ENCODE peak calls at places on chromosome 6, in seven cellular contexts. One of them, this sample, is unnamed. For H3K9me3, the result is how much of the 10 kb centered on the place peaks cover.

GRCh38 chr6:42390228-42390934 is 61.3 kb downstream of the TRERF1 start:
- DNase-seq in K562: no peak
- DNase-seq in body of pancreas: no peak
- DNase-seq in neural progenitor cell: no peak
- DNase-seq in lower lobe of right lung: no peak
- DNase-seq in tibial nerve: no peak
- DNase-seq in GM12878: no peak
- DNase-seq in this sample: no peak

GRCh38 chr6:144715344-144715743 is 430.2 kb downstream of the UTRN start:
- DNase-seq in neural progenitor cell: no peak
- DNase-seq in K562: no peak
- DNase-seq in tibial nerve: no peak
- DNase-seq in GM12878: no peak
- DNase-seq in body of pancreas: no peak
- DNase-seq in lower lobe of right lung: no peak
- DNase-seq in this sample: no peak

GRCh38 chr6:127956260-127956888 is 55.5 kb upstream of the THEMIS start:
- DNase-seq in GM12878: no peak
- DNase-seq in K562: no peak
- DNase-seq in lower lobe of right lung: no peak
- DNase-seq in body of pancreas: no peak
- DNase-seq in neural progenitor cell: peak
- DNase-seq in tibial nerve: no peak
- DNase-seq in this sample: no peak

GRCh38 chr6:117956386-117956785 is 49.3 kb downstream of the SLC35F1 start:
- DNase-seq in K562: no peak
- DNase-seq in body of pancreas: no peak
- DNase-seq in lower lobe of right lung: no peak
- DNase-seq in GM12878: no peak
- DNase-seq in neural progenitor cell: peak
- DNase-seq in tibial nerve: no peak
- DNase-seq in this sample: no peak

GRCh38 chr6:152598858-152599537 is 38.2 kb downstream of the SYNE1 start:
- DNase-seq in lower lobe of right lung: no peak
- DNase-seq in tibial nerve: no peak
- DNase-seq in neural progenitor cell: no peak
- DNase-seq in body of pancreas: no peak
- DNase-seq in K562: no peak
- DNase-seq in GM12878: no peak
- DNase-seq in this sample: no peak

GRCh38 chr6:169677096-169677495 is 24.7 kb downstream of the WDR27 start:
- DNase-seq in neural progenitor cell: no peak
- DNase-seq in tibial nerve: no peak
- DNase-seq in lower lobe of right lung: no peak
- DNase-seq in K562: no peak
- DNase-seq in body of pancreas: no peak
- DNase-seq in GM12878: no peak
- DNase-seq in this sample: no peak

GRCh38 chr6:63426844-63427243 is 107.1 kb upstream of the LGSN start:
- DNase-seq in lower lobe of right lung: no peak
- DNase-seq in GM12878: no peak
- DNase-seq in K562: no peak
- DNase-seq in neural progenitor cell: no peak
- DNase-seq in tibial nerve: no peak
- DNase-seq in body of pancreas: peak
- DNase-seq in this sample: no peak

GRCh38 chr6:127812985-127813681 is 87.7 kb downstream of the THEMIS start:
- DNase-seq in tibial nerve: no peak
- DNase-seq in K562: no peak
- DNase-seq in lower lobe of right lung: no peak
- DNase-seq in GM12878: no peak
- DNase-seq in neural progenitor cell: no peak
- DNase-seq in body of pancreas: no peak
- DNase-seq in this sample: no peak

GRCh38 chr6:163392533-163392932 is 22.0 kb upstream of the QKI start:
- DNase-seq in neural progenitor cell: no peak
- DNase-seq in body of pancreas: peak
- DNase-seq in lower lobe of right lung: peak
- DNase-seq in K562: peak
- DNase-seq in tibial nerve: no peak
- DNase-seq in GM12878: no peak
- DNase-seq in this sample: no peak

GRCh38 chr6:43517503-43518357 is 841 bp downstream of the POLR1C start:
- DNase-seq in K562: no peak
- DNase-seq in neural progenitor cell: no peak
- DNase-seq in lower lobe of right lung: no peak
- DNase-seq in tibial nerve: no peak
- DNase-seq in body of pancreas: no peak
- DNase-seq in GM12878: no peak
- DNase-seq in this sample: no peak

GRCh38 chr6:152552616-152553209 is 84.4 kb downstream of the SYNE1 start:
- DNase-seq in K562: peak
- DNase-seq in body of pancreas: peak
- DNase-seq in neural progenitor cell: peak
- DNase-seq in tibial nerve: no peak
- DNase-seq in GM12878: peak
- DNase-seq in lower lobe of right lung: peak
- DNase-seq in this sample: peak

GRCh38 chr6:165800337-165800736 is 137.3 kb upstream of the PDE10A start:
- DNase-seq in neural progenitor cell: no peak
- DNase-seq in lower lobe of right lung: no peak
- DNase-seq in body of pancreas: no peak
- DNase-seq in GM12878: no peak
- DNase-seq in tibial nerve: no peak
- DNase-seq in K562: no peak
- DNase-seq in this sample: no peak

GRCh38 chr6:68777956-68778355 is 142.9 kb downstream of the ADGRB3 start:
- DNase-seq in neural progenitor cell: no peak
- DNase-seq in K562: no peak
- DNase-seq in lower lobe of right lung: no peak
- DNase-seq in GM12878: no peak
- DNase-seq in tibial nerve: no peak
- DNase-seq in body of pancreas: no peak
- DNase-seq in this sample: no peak

GRCh38 chr6:166618866-166619761 is 7.9 kb downstream of the RPS6KA2 start:
- DNase-seq in lower lobe of right lung: no peak
- DNase-seq in K562: no peak
- DNase-seq in tibial nerve: no peak
- DNase-seq in GM12878: no peak
- DNase-seq in body of pancreas: no peak
- DNase-seq in neural progenitor cell: no peak
- DNase-seq in this sample: no peak

GRCh38 chr6:12472601-12473038 is 182.5 kb downstream of the EDN1 start:
- DNase-seq in K562: no peak
- DNase-seq in neural progenitor cell: no peak
- DNase-seq in lower lobe of right lung: peak
- DNase-seq in body of pancreas: peak
- DNase-seq in GM12878: no peak
- DNase-seq in tibial nerve: no peak
- DNase-seq in this sample: peak

GRCh38 chr6:26543953-26544352 is 5.8 kb downstream of the HMGN4 start:
- DNase-seq in neural progenitor cell: no peak
- DNase-seq in GM12878: no peak
- DNase-seq in tibial nerve: no peak
- DNase-seq in lower lobe of right lung: no peak
- DNase-seq in body of pancreas: no peak
- DNase-seq in K562: peak
- DNase-seq in this sample: no peak

GRCh38 chr6:30820196-30820595 is 64.1 kb upstream of the DDR1 start:
- DNase-seq in body of pancreas: no peak
- DNase-seq in neural progenitor cell: no peak
- DNase-seq in tibial nerve: no peak
- DNase-seq in K562: no peak
- DNase-seq in lower lobe of right lung: no peak
- DNase-seq in GM12878: no peak
- DNase-seq in this sample: peak

GRCh38 chr6:135904666-135905065 is 53.2 kb downstream of the PDE7B start:
- DNase-seq in GM12878: no peak
- DNase-seq in tibial nerve: no peak
- DNase-seq in body of pancreas: no peak
- DNase-seq in lower lobe of right lung: no peak
- DNase-seq in K562: no peak
- DNase-seq in neural progenitor cell: no peak
- DNase-seq in this sample: no peak

GRCh38 chr6:75498862-75499261 is 5.3 kb upstream of the FILIP1 start:
- DNase-seq in tibial nerve: no peak
- DNase-seq in K562: no peak
- DNase-seq in body of pancreas: no peak
- DNase-seq in lower lobe of right lung: no peak
- DNase-seq in GM12878: no peak
- DNase-seq in neural progenitor cell: no peak
- DNase-seq in this sample: no peak

DNA sequence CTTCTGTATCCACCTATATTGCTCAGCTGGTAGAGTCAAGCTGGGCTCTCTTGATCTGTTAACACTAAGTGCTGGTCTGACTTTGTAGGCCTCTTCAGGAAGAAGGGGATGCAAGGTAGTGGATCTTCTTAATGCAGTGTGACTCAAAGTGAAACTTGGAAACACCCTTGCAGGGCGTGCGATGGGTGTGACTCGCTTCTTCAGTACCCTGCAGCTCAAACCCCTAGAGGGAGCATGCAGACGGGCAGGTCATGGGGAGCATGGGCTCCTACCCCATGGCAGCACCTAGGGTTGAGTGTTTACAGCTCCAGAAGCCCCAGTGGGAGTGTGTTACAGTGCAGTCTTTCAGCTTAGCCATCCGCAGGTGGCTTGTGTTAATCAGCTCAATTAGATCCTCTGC is 757 bp upstream of the SAMD3 start:
- DNase-seq in neural progenitor cell: no peak
- DNase-seq in lower lobe of right lung: no peak
- DNase-seq in tibial nerve: no peak
- DNase-seq in K562: no peak
- DNase-seq in GM12878: peak
- DNase-seq in body of pancreas: no peak
- DNase-seq in this sample: no peak
- H3K9me3 ChIP-seq in neural progenitor cell: under half
- H3K9me3 ChIP-seq in lower lobe of right lung: under half
- H3K9me3 ChIP-seq in tibial nerve: under half
- H3K9me3 ChIP-seq in K562: under half
- H3K9me3 ChIP-seq in GM12878: under half
- H3K9me3 ChIP-seq in body of pancreas: under half
- H3K9me3 ChIP-seq in this sample: under half

DNA sequence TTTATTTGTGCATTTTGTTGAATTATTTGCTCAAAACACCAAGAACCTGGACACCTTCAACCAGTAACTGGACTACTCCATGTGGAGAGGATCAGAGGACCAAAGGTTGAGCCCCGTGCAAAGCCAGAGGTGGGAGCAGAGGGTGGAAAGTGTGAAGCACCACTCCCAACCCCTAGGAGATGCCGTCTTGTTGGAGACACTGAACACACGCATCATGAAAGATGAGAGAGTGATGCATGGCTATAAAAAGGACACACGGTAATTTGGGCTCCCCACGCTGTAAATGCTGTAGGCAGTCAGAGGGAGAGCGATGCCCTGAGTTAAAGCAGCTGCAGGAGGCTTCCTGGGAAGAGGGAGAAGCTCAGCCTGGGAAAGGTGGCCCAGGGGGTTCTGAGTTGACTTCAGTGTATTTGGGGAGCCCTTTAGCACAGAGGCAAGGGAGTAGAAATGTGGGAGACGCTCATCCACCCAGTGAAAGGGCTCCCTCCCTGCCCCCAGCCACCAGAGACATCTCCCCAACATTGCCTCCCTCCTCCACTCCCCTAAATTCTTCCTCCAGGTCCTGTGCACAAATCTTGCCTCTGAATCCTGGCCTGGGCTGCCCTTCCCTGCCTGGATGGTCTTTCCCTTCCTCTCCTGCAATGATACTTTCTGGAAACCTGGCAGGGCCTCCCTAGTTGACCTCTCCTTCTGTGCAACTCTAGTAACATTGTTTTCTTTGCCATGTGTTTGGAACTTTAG is 55.8 kb upstream of the IYD start:
- DNase-seq in neural progenitor cell: no peak
- DNase-seq in tibial nerve: no peak
- DNase-seq in body of pancreas: no peak
- DNase-seq in lower lobe of right lung: no peak
- DNase-seq in GM12878: no peak
- DNase-seq in K562: no peak
- DNase-seq in this sample: no peak
- H3K4me3 ChIP-seq in neural progenitor cell: no peak
- H3K4me3 ChIP-seq in tibial nerve: no peak
- H3K4me3 ChIP-seq in body of pancreas: no peak
- H3K4me3 ChIP-seq in lower lobe of right lung: no peak
- H3K4me3 ChIP-seq in GM12878: no peak
- H3K4me3 ChIP-seq in K562: no peak
- H3K4me3 ChIP-seq in this sample: no peak

GRCh38 chr6:10883312-10884244 is 1.7 kb upstream of the GCM2 start:
- DNase-seq in lower lobe of right lung: no peak
- DNase-seq in K562: no peak
- DNase-seq in neural progenitor cell: peak
- DNase-seq in tibial nerve: no peak
- DNase-seq in body of pancreas: no peak
- DNase-seq in GM12878: no peak
- DNase-seq in this sample: no peak
- H3K9me3 ChIP-seq in lower lobe of right lung: under half
- H3K9me3 ChIP-seq in K562: under half
- H3K9me3 ChIP-seq in neural progenitor cell: under half
- H3K9me3 ChIP-seq in tibial nerve: under half
- H3K9me3 ChIP-seq in body of pancreas: under half
- H3K9me3 ChIP-seq in GM12878: under half
- H3K9me3 ChIP-seq in this sample: under half

DNA sequence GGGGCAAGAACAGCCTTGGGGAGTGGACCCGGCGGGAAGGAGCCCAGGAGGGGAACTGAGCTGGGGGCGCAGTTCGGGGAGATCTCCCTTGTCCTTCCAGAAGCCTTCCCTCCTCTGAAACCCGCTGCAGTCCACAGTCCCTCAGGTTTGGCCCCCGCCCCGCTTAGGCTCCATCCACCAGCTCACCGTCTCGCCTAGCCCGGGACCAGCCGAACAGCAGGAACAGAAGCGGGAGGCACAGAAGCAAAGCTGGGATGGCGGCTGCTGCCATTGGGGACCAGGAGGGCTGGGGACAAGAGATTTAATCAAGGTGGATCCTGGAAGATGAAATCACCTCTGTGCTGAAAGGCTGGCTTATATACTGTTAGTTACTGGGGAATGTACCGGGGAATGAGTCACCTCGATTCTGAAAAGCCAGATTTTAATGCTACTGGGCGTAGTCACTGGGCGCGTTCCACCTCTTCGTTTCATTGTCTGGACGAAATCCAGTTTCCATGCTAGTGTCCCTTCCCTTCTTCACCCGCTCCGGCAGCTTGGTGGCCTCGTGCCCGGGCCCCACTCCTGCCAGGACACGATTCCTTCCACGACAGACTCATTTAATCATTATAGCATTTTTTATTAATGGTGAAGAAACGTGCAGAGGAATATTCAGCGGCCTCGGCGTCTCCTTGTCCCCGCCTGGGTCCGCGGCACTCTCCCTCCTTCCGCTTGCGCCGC is at the start of gene RAET1L:
- DNase-seq in K562: no peak
- DNase-seq in body of pancreas: no peak
- DNase-seq in tibial nerve: no peak
- DNase-seq in neural progenitor cell: no peak
- DNase-seq in GM12878: no peak
- DNase-seq in lower lobe of right lung: no peak
- DNase-seq in this sample: no peak
- H3K4me3 ChIP-seq in K562: no peak
- H3K4me3 ChIP-seq in body of pancreas: no peak
- H3K4me3 ChIP-seq in tibial nerve: no peak
- H3K4me3 ChIP-seq in neural progenitor cell: no peak
- H3K4me3 ChIP-seq in GM12878: no peak
- H3K4me3 ChIP-seq in lower lobe of right lung: peak
- H3K4me3 ChIP-seq in this sample: peak